ENCODE peak calls at places on chromosomes 11 and 22, in nine cellular contexts. One of them, this sample, is unnamed. For H3K9me3, the result is how much of the 10 kb centered on the place peaks cover.

GRCh38 chr11:77590194-77590591 is 440 bp downstream of the AQP11 start:
- DNase-seq in stomach: peak
- DNase-seq in tibial artery: peak
- DNase-seq in kidney: no peak
- DNase-seq in body of pancreas: peak
- DNase-seq in fibroblast of lung: peak
- DNase-seq in prostate gland: peak
- DNase-seq in cardiac muscle cell: peak
- DNase-seq in endothelial cell of umbilical vein: no peak
- DNase-seq in this sample: peak

GRCh38 chr22:50178871-50179869 is 6.5 kb upstream of the TRABD start:
- DNase-seq in tibial artery: peak
- DNase-seq in endothelial cell of umbilical vein: no peak
- DNase-seq in body of pancreas: no peak
- DNase-seq in fibroblast of lung: no peak
- DNase-seq in prostate gland: no peak
- DNase-seq in kidney: peak
- DNase-seq in stomach: no peak
- DNase-seq in cardiac muscle cell: no peak
- DNase-seq in this sample: no peak

GRCh38 chr22:21587803-21588611 is 20.5 kb downstream of the UBE2L3 start:
- DNase-seq in prostate gland: no peak
- DNase-seq in stomach: no peak
- DNase-seq in fibroblast of lung: peak
- DNase-seq in endothelial cell of umbilical vein: no peak
- DNase-seq in cardiac muscle cell: no peak
- DNase-seq in kidney: no peak
- DNase-seq in body of pancreas: no peak
- DNase-seq in tibial artery: no peak
- DNase-seq in this sample: no peak

GRCh38 chr11:1660025-1660867 is 30.7 kb downstream of the KRTAP5-5 start:
- DNase-seq in body of pancreas: no peak
- DNase-seq in tibial artery: peak
- DNase-seq in endothelial cell of umbilical vein: no peak
- DNase-seq in cardiac muscle cell: no peak
- DNase-seq in prostate gland: no peak
- DNase-seq in stomach: peak
- DNase-seq in kidney: no peak
- DNase-seq in fibroblast of lung: no peak
- DNase-seq in this sample: no peak

GRCh38 chr11:35994421-35994820 is 50.6 kb downstream of the LDLRAD3 start:
- DNase-seq in tibial artery: no peak
- DNase-seq in fibroblast of lung: no peak
- DNase-seq in body of pancreas: no peak
- DNase-seq in endothelial cell of umbilical vein: no peak
- DNase-seq in cardiac muscle cell: no peak
- DNase-seq in stomach: no peak
- DNase-seq in prostate gland: no peak
- DNase-seq in kidney: no peak
- DNase-seq in this sample: no peak

GRCh38 chr11:23653071-23653675 is 792.9 kb upstream of the CCDC179 start:
- DNase-seq in fibroblast of lung: no peak
- DNase-seq in stomach: no peak
- DNase-seq in kidney: peak
- DNase-seq in endothelial cell of umbilical vein: no peak
- DNase-seq in body of pancreas: no peak
- DNase-seq in prostate gland: no peak
- DNase-seq in tibial artery: no peak
- DNase-seq in cardiac muscle cell: no peak
- DNase-seq in this sample: no peak

GRCh38 chr11:17798253-17798652 is 63.7 kb downstream of the KCNC1 start:
- DNase-seq in body of pancreas: no peak
- DNase-seq in stomach: no peak
- DNase-seq in tibial artery: no peak
- DNase-seq in prostate gland: peak
- DNase-seq in fibroblast of lung: no peak
- DNase-seq in kidney: no peak
- DNase-seq in endothelial cell of umbilical vein: no peak
- DNase-seq in cardiac muscle cell: peak
- DNase-seq in this sample: no peak

GRCh38 chr11:74384641-74385040 is 13.6 kb downstream of the PGM2L1 start:
- DNase-seq in cardiac muscle cell: no peak
- DNase-seq in fibroblast of lung: no peak
- DNase-seq in prostate gland: no peak
- DNase-seq in tibial artery: no peak
- DNase-seq in body of pancreas: no peak
- DNase-seq in stomach: no peak
- DNase-seq in endothelial cell of umbilical vein: no peak
- DNase-seq in kidney: no peak
- DNase-seq in this sample: no peak

GRCh38 chr11:27968461-27968860 is 139.5 kb downstream of the KIF18A start:
- DNase-seq in tibial artery: no peak
- DNase-seq in body of pancreas: no peak
- DNase-seq in endothelial cell of umbilical vein: no peak
- DNase-seq in fibroblast of lung: no peak
- DNase-seq in kidney: no peak
- DNase-seq in prostate gland: no peak
- DNase-seq in cardiac muscle cell: no peak
- DNase-seq in stomach: no peak
- DNase-seq in this sample: no peak

GRCh38 chr11:27965559-27965958 is 142.4 kb downstream of the KIF18A start:
- DNase-seq in kidney: no peak
- DNase-seq in prostate gland: no peak
- DNase-seq in tibial artery: no peak
- DNase-seq in endothelial cell of umbilical vein: no peak
- DNase-seq in cardiac muscle cell: no peak
- DNase-seq in stomach: no peak
- DNase-seq in body of pancreas: no peak
- DNase-seq in fibroblast of lung: no peak
- DNase-seq in this sample: no peak

DNA sequence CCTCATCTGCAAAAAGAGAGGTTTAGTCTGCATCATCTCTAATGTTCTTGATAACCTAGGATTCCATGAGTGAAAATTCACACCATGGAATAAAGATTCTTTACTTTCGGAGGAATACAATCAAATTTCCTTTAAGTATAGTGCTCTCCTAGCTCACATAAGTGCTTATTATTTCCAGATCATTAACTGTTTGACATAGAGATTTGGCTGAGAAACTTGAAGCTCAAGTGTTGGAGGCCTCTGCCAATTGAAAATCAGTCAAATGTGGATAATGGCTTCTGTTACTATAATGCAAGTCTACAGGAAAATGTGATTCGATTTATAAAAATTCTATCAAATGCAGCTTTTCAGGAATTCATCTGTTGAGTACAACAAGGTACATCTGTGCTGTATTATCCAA is 144.6 kb downstream of the KIF18A start:
- DNase-seq in body of pancreas: no peak
- DNase-seq in tibial artery: no peak
- DNase-seq in kidney: no peak
- DNase-seq in stomach: no peak
- DNase-seq in cardiac muscle cell: no peak
- DNase-seq in endothelial cell of umbilical vein: no peak
- DNase-seq in prostate gland: no peak
- DNase-seq in fibroblast of lung: peak
- DNase-seq in this sample: no peak
- H3K4me3 ChIP-seq in body of pancreas: no peak
- H3K4me3 ChIP-seq in tibial artery: no peak
- H3K4me3 ChIP-seq in kidney: no peak
- H3K4me3 ChIP-seq in stomach: no peak
- H3K4me3 ChIP-seq in cardiac muscle cell: no peak
- H3K4me3 ChIP-seq in endothelial cell of umbilical vein: no peak
- H3K4me3 ChIP-seq in prostate gland: no peak
- H3K4me3 ChIP-seq in fibroblast of lung: no peak
- H3K4me3 ChIP-seq in this sample: no peak

DNA sequence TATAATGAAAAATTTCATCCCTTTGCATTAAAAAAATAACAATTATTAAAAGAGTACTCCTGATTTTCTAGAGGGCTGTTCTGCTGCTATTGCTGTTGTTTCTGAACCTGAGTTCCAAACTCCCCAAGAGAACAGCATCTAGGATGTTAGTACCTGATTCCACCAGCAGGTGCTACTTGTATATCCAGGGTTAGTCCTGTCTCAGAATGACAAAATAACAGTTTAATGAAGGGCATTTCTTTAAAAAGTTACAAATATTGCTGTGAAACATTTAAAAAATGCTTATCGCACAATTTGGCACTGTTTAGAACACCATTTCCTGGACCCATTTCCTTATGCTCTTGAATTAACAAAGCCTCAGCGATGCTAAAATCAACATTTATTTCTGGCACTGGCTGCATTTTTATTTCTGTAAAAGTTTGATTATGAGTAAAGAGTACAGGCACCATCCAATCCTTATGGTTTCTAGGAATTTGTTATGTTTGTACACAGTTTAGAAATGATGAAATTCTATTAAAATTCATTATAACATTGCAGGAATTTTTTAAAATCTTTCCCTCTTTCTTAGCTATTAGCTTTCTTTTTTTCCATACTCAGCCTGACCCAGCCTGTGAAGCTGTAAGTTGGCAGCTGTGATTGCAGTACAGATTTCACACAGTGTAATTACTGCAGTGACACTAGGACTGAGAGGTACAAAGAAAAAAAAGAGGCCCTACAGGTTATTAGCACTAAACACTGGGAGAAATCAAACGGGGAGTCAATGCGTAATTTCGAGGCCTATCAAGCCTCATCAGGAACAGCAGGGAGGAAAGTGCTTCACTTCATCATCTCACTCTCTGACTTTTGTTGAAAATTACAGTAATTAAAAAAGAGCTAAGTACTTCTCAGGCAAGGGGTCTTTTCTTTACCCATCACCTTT is 208.8 kb downstream of the DCDC1 start:
- DNase-seq in cardiac muscle cell: no peak
- DNase-seq in body of pancreas: no peak
- DNase-seq in tibial artery: no peak
- DNase-seq in endothelial cell of umbilical vein: peak
- DNase-seq in prostate gland: no peak
- DNase-seq in stomach: no peak
- DNase-seq in kidney: no peak
- DNase-seq in fibroblast of lung: no peak
- DNase-seq in this sample: no peak
- TF ChIP-seq CTCF in cardiac muscle cell: peak
- TF ChIP-seq CTCF in body of pancreas: no peak
- TF ChIP-seq CTCF in tibial artery: no peak
- TF ChIP-seq CTCF in endothelial cell of umbilical vein: peak
- TF ChIP-seq CTCF in prostate gland: no peak
- TF ChIP-seq CTCF in stomach: peak
- TF ChIP-seq CTCF in kidney: peak
- TF ChIP-seq CTCF in fibroblast of lung: no peak
- TF ChIP-seq CTCF in this sample: no peak

GRCh38 chr11:68584097-68584496 is 100.2 kb upstream of the GAL start:
- DNase-seq in kidney: no peak
- DNase-seq in tibial artery: peak
- DNase-seq in fibroblast of lung: no peak
- DNase-seq in body of pancreas: peak
- DNase-seq in cardiac muscle cell: peak
- DNase-seq in endothelial cell of umbilical vein: peak
- DNase-seq in prostate gland: no peak
- DNase-seq in stomach: peak
- DNase-seq in this sample: peak

GRCh38 chr11:68582416-68583046 is 101.8 kb upstream of the GAL start:
- DNase-seq in fibroblast of lung: peak
- DNase-seq in cardiac muscle cell: no peak
- DNase-seq in kidney: no peak
- DNase-seq in stomach: no peak
- DNase-seq in prostate gland: no peak
- DNase-seq in tibial artery: no peak
- DNase-seq in endothelial cell of umbilical vein: no peak
- DNase-seq in body of pancreas: no peak
- DNase-seq in this sample: no peak

GRCh38 chr11:68581901-68582300 is 102.4 kb upstream of the GAL start:
- DNase-seq in cardiac muscle cell: no peak
- DNase-seq in tibial artery: no peak
- DNase-seq in fibroblast of lung: no peak
- DNase-seq in body of pancreas: no peak
- DNase-seq in endothelial cell of umbilical vein: no peak
- DNase-seq in prostate gland: no peak
- DNase-seq in kidney: no peak
- DNase-seq in stomach: no peak
- DNase-seq in this sample: no peak

GRCh38 chr11:68583047-68583446 is 101.3 kb upstream of the GAL start:
- DNase-seq in cardiac muscle cell: no peak
- DNase-seq in endothelial cell of umbilical vein: peak
- DNase-seq in body of pancreas: no peak
- DNase-seq in stomach: no peak
- DNase-seq in kidney: no peak
- DNase-seq in fibroblast of lung: peak
- DNase-seq in tibial artery: no peak
- DNase-seq in prostate gland: no peak
- DNase-seq in this sample: no peak

DNA sequence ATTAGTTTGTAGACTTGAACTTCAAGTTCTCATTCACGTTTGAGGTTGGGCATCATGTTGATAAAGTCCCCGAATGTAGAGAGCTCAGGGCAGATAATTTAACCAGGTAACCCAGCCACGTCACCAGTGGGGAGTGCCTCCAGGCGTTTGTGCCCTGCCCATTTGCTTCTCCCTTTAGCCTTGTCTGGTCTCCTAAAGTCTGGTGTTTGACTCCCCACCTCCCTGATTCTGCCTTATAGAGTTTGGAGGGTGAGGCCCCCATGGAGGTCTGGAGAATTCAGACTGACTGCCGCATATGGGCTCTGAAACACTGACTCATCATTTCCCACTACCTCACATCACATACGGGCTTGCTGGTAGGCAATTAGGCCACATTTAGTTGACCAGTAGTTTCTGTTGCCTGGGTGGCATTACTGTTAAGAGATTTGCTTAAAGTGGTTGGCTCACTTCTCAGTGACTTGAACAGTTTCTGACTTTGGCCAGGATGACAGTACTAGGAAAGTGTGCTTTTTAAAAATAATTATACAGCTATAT is 99.3 kb upstream of the GAL start:
- DNase-seq in stomach: no peak
- DNase-seq in cardiac muscle cell: no peak
- DNase-seq in tibial artery: no peak
- DNase-seq in kidney: no peak
- DNase-seq in body of pancreas: no peak
- DNase-seq in endothelial cell of umbilical vein: no peak
- DNase-seq in fibroblast of lung: peak
- DNase-seq in prostate gland: no peak
- DNase-seq in this sample: no peak
- H3K9me3 ChIP-seq in stomach: under half
- H3K9me3 ChIP-seq in cardiac muscle cell: under half
- H3K9me3 ChIP-seq in tibial artery: under half
- H3K9me3 ChIP-seq in kidney: under half
- H3K9me3 ChIP-seq in body of pancreas: under half
- H3K9me3 ChIP-seq in endothelial cell of umbilical vein: under half
- H3K9me3 ChIP-seq in fibroblast of lung: under half
- H3K9me3 ChIP-seq in prostate gland: under half
- H3K9me3 ChIP-seq in this sample: under half

GRCh38 chr22:23098230-23098705 is 27.9 kb downstream of the GNAZ start:
- DNase-seq in endothelial cell of umbilical vein: no peak
- DNase-seq in prostate gland: no peak
- DNase-seq in tibial artery: no peak
- DNase-seq in cardiac muscle cell: no peak
- DNase-seq in body of pancreas: no peak
- DNase-seq in kidney: no peak
- DNase-seq in fibroblast of lung: no peak
- DNase-seq in stomach: no peak
- DNase-seq in this sample: no peak

GRCh38 chr22:23100124-23100801 is 29.9 kb downstream of the GNAZ start:
- DNase-seq in tibial artery: no peak
- DNase-seq in stomach: no peak
- DNase-seq in endothelial cell of umbilical vein: no peak
- DNase-seq in cardiac muscle cell: no peak
- DNase-seq in body of pancreas: no peak
- DNase-seq in kidney: no peak
- DNase-seq in fibroblast of lung: no peak
- DNase-seq in prostate gland: no peak
- DNase-seq in this sample: no peak

GRCh38 chr22:23097412-23098229 is 27.3 kb downstream of the GNAZ start:
- DNase-seq in fibroblast of lung: no peak
- DNase-seq in prostate gland: no peak
- DNase-seq in stomach: peak
- DNase-seq in kidney: no peak
- DNase-seq in tibial artery: no peak
- DNase-seq in endothelial cell of umbilical vein: no peak
- DNase-seq in cardiac muscle cell: no peak
- DNase-seq in body of pancreas: no peak
- DNase-seq in this sample: no peak

GRCh38 chr22:23099525-23099792 is 29.1 kb downstream of the GNAZ start:
- DNase-seq in endothelial cell of umbilical vein: no peak
- DNase-seq in prostate gland: no peak
- DNase-seq in cardiac muscle cell: peak
- DNase-seq in kidney: no peak
- DNase-seq in body of pancreas: no peak
- DNase-seq in fibroblast of lung: no peak
- DNase-seq in tibial artery: no peak
- DNase-seq in stomach: no peak
- DNase-seq in this sample: no peak

DNA sequence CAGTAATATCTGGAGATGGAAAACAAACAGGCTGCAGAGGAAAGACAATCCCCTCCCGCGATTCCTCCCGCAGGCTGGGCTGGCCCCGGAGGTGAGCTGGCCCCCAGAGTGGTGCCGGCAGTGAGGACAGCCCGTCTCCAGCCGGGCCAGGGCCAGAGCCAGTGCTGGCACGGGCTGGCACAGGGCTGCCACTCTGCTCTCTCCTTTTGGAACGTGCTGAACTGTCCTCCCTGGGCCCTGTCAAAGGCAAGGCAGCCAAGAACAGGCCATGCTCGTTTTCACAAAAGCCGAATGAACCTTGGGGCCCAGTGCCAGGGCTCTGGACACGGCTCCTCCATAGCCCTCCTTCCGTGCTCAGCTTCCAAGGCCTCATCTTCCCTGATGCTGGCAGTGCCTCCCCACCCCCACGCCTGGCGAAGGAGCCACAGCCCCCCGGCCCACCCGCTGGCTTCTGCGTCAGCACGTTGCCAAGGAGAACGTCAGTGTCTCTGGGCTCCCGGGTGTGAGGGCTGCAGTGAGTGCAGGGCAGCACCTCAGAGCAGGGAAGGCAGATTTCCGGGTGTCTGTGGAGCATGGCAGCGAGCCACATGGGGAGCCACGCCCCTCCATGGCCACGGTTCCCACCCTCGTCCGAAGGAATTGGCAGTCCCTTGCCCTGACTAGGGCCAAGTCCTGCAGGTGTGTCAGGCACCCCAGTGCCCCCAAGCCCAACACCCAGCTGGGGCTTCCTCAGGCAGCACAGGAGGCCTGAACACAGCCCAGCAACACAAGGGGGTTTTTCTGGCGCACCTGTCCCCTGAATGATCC is 28.6 kb downstream of the GNAZ start:
- DNase-seq in endothelial cell of umbilical vein: peak
- DNase-seq in tibial artery: peak
- DNase-seq in prostate gland: peak
- DNase-seq in stomach: peak
- DNase-seq in body of pancreas: peak
- DNase-seq in cardiac muscle cell: no peak
- DNase-seq in kidney: no peak
- DNase-seq in fibroblast of lung: peak
- DNase-seq in this sample: peak
- H3K4me3 ChIP-seq in endothelial cell of umbilical vein: no peak
- H3K4me3 ChIP-seq in tibial artery: no peak
- H3K4me3 ChIP-seq in prostate gland: no peak
- H3K4me3 ChIP-seq in stomach: no peak
- H3K4me3 ChIP-seq in body of pancreas: no peak
- H3K4me3 ChIP-seq in cardiac muscle cell: no peak
- H3K4me3 ChIP-seq in kidney: no peak
- H3K4me3 ChIP-seq in fibroblast of lung: no peak
- H3K4me3 ChIP-seq in this sample: no peak

This sample was measured in colonic mucosa.